ENCODE peak calls at places on chromosomes 2 and 18, in nine cellular contexts. G is ecto neural progenitor cell, O is posterior vena cava, K is iris pigment epithelial cell, J is B cell, H is nephron progenitor cell, C is NCI-H1048, B is caudate nucleus, Q is occipital lobe. Y is an unnamed sample.
A peak's percentile ranks its signal among the peaks of the same experiment; 100 is the strongest.

GRCh38 chr2:233193738-233194137 is 57.7 kb upstream of the ATG16L1 start:
- DNase-seq in J (no peak), Q (no peak), K (no peak), O (no peak), G (no peak), C (no peak), H (no peak), B (no peak), Y (no peak)

GRCh38 chr18:53941601-53942335 is 282.7 kb downstream of the MBD2 start:
- DNase-seq in C (no peak), J (no peak), B (no peak), Q (no peak), G (no peak), H (no peak), K (no peak), O (no peak), Y (no peak)

GRCh38 chr2:173841110-173841509 is 124.1 kb downstream of the SP3 start:
- DNase-seq in O (no peak), J (no peak), G (no peak), K (no peak), Q (no peak), C (no peak), H (no peak), B (no peak), Y (no peak)

GRCh38 chr18:10739152-10739551 is 213.3 kb downstream of the NAPG start:
- DNase-seq in H (no peak), B (no peak), G (peak; percentile 2), C (no peak), Q (no peak), K (peak; percentile 13), J (no peak), O (no peak), Y (peak; percentile 6)

GRCh38 chr2:97998431-97998830 is 2.7 kb upstream of the TMEM131 start:
- DNase-seq in J (no peak), H (no peak), O (no peak), B (no peak), K (no peak), G (no peak), Q (no peak), C (no peak), Y (no peak)

GRCh38 chr2:2974982-2975381 is 402.6 kb downstream of the EIPR1 start:
- DNase-seq in O (no peak), C (no peak), K (no peak), H (no peak), G (no peak), B (peak; percentile 77), J (no peak), Q (no peak), Y (no peak)

GRCh38 chr2:72669121-72669520 is 156.7 kb downstream of the EXOC6B start:
- DNase-seq in O (no peak), H (no peak), C (no peak), K (peak; percentile 91), B (no peak), Q (no peak), G (no peak), J (no peak), Y (peak; percentile 77)

GRCh38 chr2:219551412-219551811 is 7.6 kb downstream of the TMEM198 start:
- DNase-seq in J (no peak), B (no peak), Q (no peak), G (no peak), H (peak; percentile 51), O (peak; percentile 83), C (no peak), K (peak; percentile 34), Y (peak; percentile 49)

GRCh38 chr18:64966667-64967066 is 784.1 kb upstream of the CDH7 start:
- DNase-seq in J (no peak), K (no peak), Q (no peak), B (no peak), C (no peak), O (no peak), H (peak; percentile 6), G (no peak), Y (no peak)

Y was measured in IMR-90.